ENCODE peak calls at places on chromosomes 16 and 17, in four cellular contexts. One of them, this sample, is unnamed. For H3K4me1, the result is how much of the 10 kb centered on the place peaks cover.

GRCh38 chr16:52114414-52114813 is 432.5 kb downstream of the TOX3 start:
- DNase-seq in PC-3: no peak
- DNase-seq in heart left ventricle: no peak
- DNase-seq in psoas muscle: no peak
- DNase-seq in this sample: no peak

GRCh38 chr17:78707923-78708322 is 74.2 kb downstream of the CYTH1 start:
- DNase-seq in PC-3: no peak
- DNase-seq in heart left ventricle: no peak
- DNase-seq in psoas muscle: no peak
- DNase-seq in this sample: no peak

GRCh38 chr16:85164838-85165516 is 52.7 kb upstream of the CIBAR2 start:
- DNase-seq in PC-3: no peak
- DNase-seq in heart left ventricle: peak
- DNase-seq in psoas muscle: peak
- DNase-seq in this sample: peak

GRCh38 chr17:1119924-1120323 is 59.9 kb downstream of the ABR start:
- DNase-seq in PC-3: no peak
- DNase-seq in heart left ventricle: no peak
- DNase-seq in psoas muscle: no peak
- DNase-seq in this sample: no peak

GRCh38 chr17:50020841-50021599 is 26.0 kb upstream of the DLX3 start:
- DNase-seq in PC-3: no peak
- DNase-seq in heart left ventricle: no peak
- DNase-seq in psoas muscle: no peak
- DNase-seq in this sample: peak

GRCh38 chr17:63446981-63447687 is 1.0 kb upstream of the CYB561 start:
- DNase-seq in PC-3: peak
- DNase-seq in heart left ventricle: no peak
- DNase-seq in psoas muscle: no peak
- DNase-seq in this sample: no peak

GRCh38 chr17:36850794-36851193 is 86.5 kb upstream of the LHX1 start:
- DNase-seq in PC-3: peak
- DNase-seq in heart left ventricle: no peak
- DNase-seq in psoas muscle: no peak
- DNase-seq in this sample: peak

GRCh38 chr17:45374501-45374900 is 57.7 kb upstream of the MAP3K14 start:
- DNase-seq in PC-3: peak
- DNase-seq in heart left ventricle: no peak
- DNase-seq in psoas muscle: no peak
- DNase-seq in this sample: peak

GRCh38 chr16:19649980-19650379 is 68.0 kb downstream of the KNOP1 start:
- DNase-seq in PC-3: no peak
- DNase-seq in heart left ventricle: no peak
- DNase-seq in psoas muscle: no peak
- DNase-seq in this sample: no peak

GRCh38 chr17:8995711-8996110 is 25.6 kb upstream of the NTN1 start:
- DNase-seq in PC-3: no peak
- DNase-seq in heart left ventricle: no peak
- DNase-seq in psoas muscle: no peak
- DNase-seq in this sample: no peak

GRCh38 chr17:58311429-58311894 is 17.1 kb downstream of the TSPOAP1 start:
- DNase-seq in PC-3: no peak
- DNase-seq in heart left ventricle: no peak
- DNase-seq in psoas muscle: no peak
- DNase-seq in this sample: peak

GRCh38 chr16:68086336-68086821 is 1.2 kb downstream of the NFATC3 start:
- DNase-seq in PC-3: peak
- DNase-seq in heart left ventricle: no peak
- DNase-seq in psoas muscle: no peak
- DNase-seq in this sample: peak

GRCh38 chr16:6643083-6643686 is 689.5 kb upstream of the RBFOX1 start:
- DNase-seq in PC-3: peak
- DNase-seq in heart left ventricle: no peak
- DNase-seq in psoas muscle: no peak
- DNase-seq in this sample: no peak

GRCh38 chr17:36188891-36189306 is 7.7 kb downstream of the CCL3L1 start:
- DNase-seq in PC-3: no peak
- DNase-seq in heart left ventricle: no peak
- DNase-seq in psoas muscle: no peak
- DNase-seq in this sample: no peak

GRCh38 chr16:22948058-22948602 is 134.2 kb downstream of the HS3ST2 start:
- DNase-seq in PC-3: no peak
- DNase-seq in heart left ventricle: no peak
- DNase-seq in psoas muscle: no peak
- DNase-seq in this sample: no peak

GRCh38 chr17:76481091-76481655 is 13.8 kb downstream of the AANAT start:
- DNase-seq in PC-3: no peak
- DNase-seq in heart left ventricle: no peak
- DNase-seq in psoas muscle: no peak
- DNase-seq in this sample: no peak

GRCh38 chr17:68783861-68784260 is 171.3 kb downstream of the ABCA8 start:
- DNase-seq in PC-3: peak
- DNase-seq in heart left ventricle: no peak
- DNase-seq in psoas muscle: no peak
- DNase-seq in this sample: no peak

GRCh38 chr16:68284847-68285246 is 20.5 kb downstream of the SLC7A6 start:
- DNase-seq in PC-3: no peak
- DNase-seq in heart left ventricle: no peak
- DNase-seq in psoas muscle: no peak
- DNase-seq in this sample: no peak

GRCh38 chr17:13416748-13417363 is 184.9 kb downstream of the HS3ST3A1 start:
- DNase-seq in PC-3: no peak
- DNase-seq in heart left ventricle: no peak
- DNase-seq in psoas muscle: no peak
- DNase-seq in this sample: no peak

GRCh38 chr16:50059111-50059510 is 6.7 kb upstream of the HEATR3 start:
- DNase-seq in PC-3: no peak
- DNase-seq in heart left ventricle: no peak
- DNase-seq in psoas muscle: no peak
- DNase-seq in this sample: no peak

GRCh38 chr17:82974136-82974952 is 105.1 kb upstream of the METRNL start:
- DNase-seq in PC-3: no peak
- DNase-seq in heart left ventricle: no peak
- DNase-seq in psoas muscle: peak
- DNase-seq in this sample: peak

GRCh38 chr16:69851491-69852240 is 89.5 kb downstream of the WWP2 start:
- DNase-seq in PC-3: no peak
- DNase-seq in heart left ventricle: no peak
- DNase-seq in psoas muscle: no peak
- DNase-seq in this sample: no peak

GRCh38 chr16:66370786-66371684 is 4.5 kb downstream of the CDH5 start:
- DNase-seq in PC-3: no peak
- DNase-seq in heart left ventricle: no peak
- DNase-seq in psoas muscle: no peak
- DNase-seq in this sample: no peak

GRCh38 chr16:71625113-71625850 is 702 bp upstream of the MARVELD3 start:
- DNase-seq in PC-3: no peak
- DNase-seq in heart left ventricle: no peak
- DNase-seq in psoas muscle: no peak
- DNase-seq in this sample: no peak

GRCh38 chr17:9676742-9677387 is 31.5 kb downstream of the USP43 start:
- DNase-seq in PC-3: peak
- DNase-seq in heart left ventricle: no peak
- DNase-seq in psoas muscle: no peak
- DNase-seq in this sample: no peak

GRCh38 chr16:88570691-88571092 is 489 bp downstream of the ZC3H18 start:
- DNase-seq in PC-3: no peak
- DNase-seq in heart left ventricle: peak
- DNase-seq in psoas muscle: no peak
- DNase-seq in this sample: no peak

GRCh38 chr16:23408242-23409201 is 44.5 kb downstream of the COG7 start:
- DNase-seq in PC-3: peak
- DNase-seq in heart left ventricle: no peak
- DNase-seq in psoas muscle: peak
- DNase-seq in this sample: peak

GRCh38 chr17:27937026-27937546 is 43.9 kb upstream of the LYRM9 start:
- DNase-seq in PC-3: no peak
- DNase-seq in heart left ventricle: no peak
- DNase-seq in psoas muscle: no peak
- DNase-seq in this sample: no peak

GRCh38 chr16:62036101-62036806 is at the start of gene CDH8:
- DNase-seq in PC-3: no peak
- DNase-seq in heart left ventricle: peak
- DNase-seq in psoas muscle: no peak
- DNase-seq in this sample: no peak

GRCh38 chr16:15951852-15952251 is 2.4 kb downstream of the ABCC1 start:
- DNase-seq in PC-3: no peak
- DNase-seq in heart left ventricle: no peak
- DNase-seq in psoas muscle: no peak
- DNase-seq in this sample: no peak

GRCh38 chr16:15954814-15955151 is 5.4 kb downstream of the ABCC1 start:
- DNase-seq in PC-3: no peak
- DNase-seq in heart left ventricle: peak
- DNase-seq in psoas muscle: peak
- DNase-seq in this sample: no peak

GRCh38 chr16:15952265-15952711 is 2.9 kb downstream of the ABCC1 start:
- DNase-seq in PC-3: no peak
- DNase-seq in heart left ventricle: no peak
- DNase-seq in psoas muscle: no peak
- DNase-seq in this sample: no peak

GRCh38 chr16:15953929-15954813 is 4.8 kb downstream of the ABCC1 start:
- DNase-seq in PC-3: no peak
- DNase-seq in heart left ventricle: no peak
- DNase-seq in psoas muscle: no peak
- DNase-seq in this sample: peak

GRCh38 chr16:15953477-15953876 is 4.1 kb downstream of the ABCC1 start:
- DNase-seq in PC-3: no peak
- DNase-seq in heart left ventricle: no peak
- DNase-seq in psoas muscle: no peak
- DNase-seq in this sample: no peak
- H3K4me1 ChIP-seq in PC-3: under half
- H3K4me1 ChIP-seq in heart left ventricle: under half
- H3K4me1 ChIP-seq in psoas muscle: under half
- H3K4me1 ChIP-seq in this sample: under half

GRCh38 chr16:30417447-30418349 is 10.3 kb downstream of the ZNF771 start:
- DNase-seq in PC-3: peak
- DNase-seq in heart left ventricle: peak
- DNase-seq in psoas muscle: peak
- DNase-seq in this sample: peak

GRCh38 chr16:30416047-30416603 is 8.7 kb downstream of the ZNF771 start:
- DNase-seq in PC-3: no peak
- DNase-seq in heart left ventricle: no peak
- DNase-seq in psoas muscle: no peak
- DNase-seq in this sample: peak

GRCh38 chr16:30421010-30421409 is 8.8 kb downstream of the DCTPP1 start:
- DNase-seq in PC-3: no peak
- DNase-seq in heart left ventricle: no peak
- DNase-seq in psoas muscle: no peak
- DNase-seq in this sample: no peak

GRCh38 chr16:30416624-30417298 is 9.4 kb downstream of the ZNF771 start:
- DNase-seq in PC-3: no peak
- DNase-seq in heart left ventricle: no peak
- DNase-seq in psoas muscle: no peak
- DNase-seq in this sample: peak

GRCh38 chr16:30418350-30419181 is 11.2 kb downstream of the ZNF771 start:
- DNase-seq in PC-3: peak
- DNase-seq in heart left ventricle: no peak
- DNase-seq in psoas muscle: no peak
- DNase-seq in this sample: no peak
- TF ChIP-seq CTCF in PC-3: no peak
- TF ChIP-seq CTCF in heart left ventricle: no peak
- TF ChIP-seq CTCF in psoas muscle: no peak
- TF ChIP-seq CTCF in this sample: no peak

DNA sequence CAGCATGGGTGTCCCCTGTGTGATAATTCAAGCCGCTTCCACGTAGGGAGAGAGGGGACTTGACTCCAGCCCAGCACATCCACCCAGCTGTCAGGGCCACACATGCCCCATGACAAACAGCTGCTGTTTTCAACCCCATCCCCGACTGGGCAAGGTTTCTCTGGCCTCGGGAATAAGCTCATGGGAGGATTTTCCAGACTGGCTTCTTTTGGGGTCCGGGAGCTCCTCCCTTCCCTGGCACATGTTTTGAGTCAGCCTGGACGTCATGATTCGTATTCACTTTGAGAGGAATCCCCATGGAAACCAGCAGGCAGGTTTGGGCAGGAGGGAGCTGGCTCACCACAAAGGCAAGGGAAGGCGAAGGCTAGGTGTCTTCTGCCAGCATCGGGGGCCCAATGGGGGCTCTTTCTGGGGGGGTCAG is 156.4 kb downstream of the CMIP start:
- DNase-seq in PC-3: peak
- DNase-seq in heart left ventricle: peak
- DNase-seq in psoas muscle: no peak
- DNase-seq in this sample: peak
- H3K4me1 ChIP-seq in PC-3: half or more
- H3K4me1 ChIP-seq in heart left ventricle: under half
- H3K4me1 ChIP-seq in psoas muscle: under half
- H3K4me1 ChIP-seq in this sample: under half

DNA sequence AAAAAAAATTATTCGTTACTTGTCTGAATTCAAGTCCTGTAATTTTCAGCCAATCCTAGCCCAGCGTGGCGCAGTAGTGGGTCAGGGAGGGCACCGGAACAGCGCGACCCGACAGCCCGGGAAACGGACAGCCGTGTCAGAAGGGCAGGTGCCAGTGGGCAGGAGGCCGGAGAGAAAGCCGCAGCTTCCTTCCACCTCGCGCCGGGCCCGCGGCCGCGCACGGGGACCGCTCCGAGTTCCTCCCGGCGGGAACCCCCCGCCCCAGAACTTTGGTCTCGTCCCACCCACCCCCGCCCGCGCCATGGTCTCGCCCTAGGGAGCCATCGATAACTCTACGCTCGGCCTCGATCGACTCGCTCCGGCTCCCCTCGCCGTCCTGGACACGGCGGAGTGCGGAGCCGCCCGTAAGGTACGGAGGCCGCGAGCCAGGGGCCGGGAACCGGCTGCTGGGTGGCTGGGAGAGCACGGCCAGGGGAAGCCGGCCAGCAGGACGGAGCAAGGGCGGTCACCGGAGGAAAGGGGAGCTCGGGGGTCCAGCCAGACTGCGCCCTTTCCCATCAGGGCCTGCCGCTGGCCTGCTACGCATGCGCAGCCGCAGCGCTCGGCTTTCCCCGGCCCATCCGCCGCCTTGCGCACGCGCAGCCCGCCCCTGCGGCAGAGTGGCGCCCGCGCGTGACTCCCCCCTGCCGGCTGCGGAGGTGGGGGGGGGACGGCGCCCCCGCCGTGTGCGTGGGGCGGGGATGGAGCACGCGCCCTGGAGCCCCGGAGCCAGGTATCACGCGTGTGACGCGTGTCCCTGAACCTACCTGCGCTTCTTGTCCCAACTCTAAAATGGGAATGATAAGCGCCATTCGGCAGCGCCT is at the start of gene MLST8:
- DNase-seq in PC-3: peak
- DNase-seq in heart left ventricle: peak
- DNase-seq in psoas muscle: peak
- DNase-seq in this sample: peak
- TF ChIP-seq CTCF in PC-3: no peak
- TF ChIP-seq CTCF in heart left ventricle: no peak
- TF ChIP-seq CTCF in psoas muscle: peak
- TF ChIP-seq CTCF in this sample: no peak

GRCh38 chr17:17425591-17425990 is 51.2 kb upstream of the MED9 start:
- DNase-seq in PC-3: peak
- DNase-seq in heart left ventricle: no peak
- DNase-seq in psoas muscle: no peak
- DNase-seq in this sample: no peak
- H3K4me1 ChIP-seq in PC-3: under half
- H3K4me1 ChIP-seq in heart left ventricle: under half
- H3K4me1 ChIP-seq in psoas muscle: under half
- H3K4me1 ChIP-seq in this sample: under half